ENCODE peak calls at places on chromosomes 5 and 9, in six cellular contexts. G is GM10248; U is iris pigment epithelial cell; A is H54; C is ACHN; W is stimulated activated CD8-positive, alpha-beta memory T cell treated with anti-CD3 and anti-CD28 coated beads, Interleukin-15, amount 100 ng/mL, for 24 hours. X is an unnamed sample.

GRCh38 chr9:12698293-12698692 is 5.1 kb downstream of the TYRP1 start:
- DNase-seq in G (no peak), C (no peak), U (peak), W (no peak), A (no peak), X (no peak)

GRCh38 chr9:93207326-93207814 is 23.4 kb downstream of the WNK2 start:
- DNase-seq in G (no peak), A (no peak), W (no peak), U (peak), C (no peak), X (no peak)

GRCh38 chr5:147453901-147454814 is 55.7 kb downstream of the DPYSL3 start:
- DNase-seq in W (peak), C (peak), U (peak), G (peak), A (peak), X (peak)

GRCh38 chr9:137277329-137278041 is at the start of gene TOR4A:
- DNase-seq in C (peak), U (peak), W (no peak), G (peak), A (peak), X (no peak)

GRCh38 chr5:80191991-80192398 is 63.9 kb downstream of the SERINC5 start:
- DNase-seq in C (no peak), W (no peak), A (no peak), G (no peak), U (no peak), X (peak)

GRCh38 chr9:113678874-113679273 is 197.2 kb upstream of the ZNF618 start:
- DNase-seq in W (no peak), U (no peak), C (no peak), A (no peak), G (no peak), X (no peak)

GRCh38 chr9:19931066-19931465 is 142.2 kb upstream of the SLC24A2 start:
- DNase-seq in W (no peak), C (no peak), G (no peak), A (no peak), U (no peak), X (no peak)

GRCh38 chr5:7473115-7473514 is 77.2 kb downstream of the ADCY2 start:
- DNase-seq in W (no peak), C (no peak), A (no peak), G (no peak), U (no peak), X (no peak)

GRCh38 chr5:61505281-61505680 is 173.2 kb downstream of the ZSWIM6 start:
- DNase-seq in W (no peak), G (no peak), A (no peak), C (no peak), U (no peak), X (no peak)

GRCh38 chr9:123914517-123915199 is 15.3 kb downstream of the DENND1A start:
- DNase-seq in W (no peak), U (no peak), A (no peak), C (no peak), G (no peak), X (no peak)

GRCh38 chr5:32642276-32643002 is 57.1 kb downstream of the SUB1 start:
- DNase-seq in A (no peak), G (no peak), W (no peak), U (peak), C (no peak), X (no peak)

GRCh38 chr9:133718533-133719315 is 19.4 kb downstream of the SARDH start:
- DNase-seq in A (no peak), G (no peak), C (no peak), U (no peak), W (no peak), X (no peak)

GRCh38 chr5:10591159-10591558 is 27.3 kb downstream of the ANKRD33B start:
- DNase-seq in A (no peak), W (no peak), G (no peak), C (no peak), U (no peak), X (peak)

GRCh38 chr5:139799359-139799758 is 3.8 kb downstream of the PSD2 start:
- DNase-seq in U (no peak), A (no peak), W (no peak), G (no peak), C (peak), X (no peak)

GRCh38 chr9:69546265-69546664 is 125.9 kb downstream of the APBA1 start:
- DNase-seq in U (no peak), G (no peak), W (no peak), A (no peak), C (peak), X (no peak)

GRCh38 chr9:123373941-123374340 is 17.9 kb downstream of the CRB2 start:
- DNase-seq in U (peak), W (no peak), G (no peak), A (no peak), C (no peak), X (no peak)

GRCh38 chr9:137762414-137763061 is 115.0 kb upstream of the CACNA1B start:
- DNase-seq in U (no peak), C (no peak), W (no peak), A (no peak), G (peak), X (no peak)

GRCh38 chr5:38540348-38540747 is 16.1 kb downstream of the LIFR start:
- DNase-seq in G (no peak), C (no peak), U (no peak), A (no peak), W (no peak), X (no peak)

GRCh38 chr9:126523621-126524111 is 90.1 kb upstream of the LMX1B start:
- DNase-seq in G (no peak), C (no peak), U (no peak), A (no peak), W (no peak), X (no peak)

GRCh38 chr9:75803130-75803529 is 87.3 kb upstream of the PCSK5 start:
- DNase-seq in W (no peak), C (peak), A (no peak), G (no peak), U (peak), X (no peak)

GRCh38 chr5:135880278-135880677 is 15.4 kb downstream of the IL9 start:
- DNase-seq in A (peak), U (peak), C (peak), G (no peak), W (no peak), X (no peak)

GRCh38 chr9:72305102-72305546 is 59.9 kb downstream of the ZFAND5 start:
- DNase-seq in G (peak), U (peak), A (peak), C (peak), W (no peak), X (no peak)

GRCh38 chr9:79694676-79695400 is 123.1 kb downstream of the TLE4 start:
- DNase-seq in G (no peak), C (no peak), A (no peak), U (peak), W (no peak), X (no peak)

GRCh38 chr9:35646583-35647265 is 4.0 kb downstream of the SIT1 start:
- DNase-seq in A (peak), W (peak), C (peak), G (peak), U (peak), X (peak)

GRCh38 chr9:2559212-2560152 is 62.1 kb upstream of the VLDLR start:
- DNase-seq in A (peak), G (no peak), U (peak), C (peak), W (no peak), X (no peak)

GRCh38 chr5:95331358-95331757 is 46.5 kb upstream of the MCTP1 start:
- DNase-seq in U (no peak), W (no peak), A (no peak), G (no peak), C (no peak), X (no peak)

GRCh38 chr9:136927343-136928261 is 16.9 kb downstream of the FBXW5 start:
- DNase-seq in U (peak), G (no peak), C (no peak), W (no peak), A (no peak), X (no peak)

GRCh38 chr5:3376611-3377010 is 219.0 kb upstream of the IRX1 start:
- DNase-seq in G (no peak), A (no peak), U (no peak), W (no peak), C (no peak), X (no peak)

GRCh38 chr9:122355336-122355875 is 15.4 kb upstream of the PTGS1 start:
- DNase-seq in U (no peak), W (no peak), G (no peak), C (no peak), A (no peak), X (no peak)

GRCh38 chr9:87108639-87109038 is 161.3 kb upstream of the GAS1 start:
- DNase-seq in G (no peak), A (no peak), C (no peak), U (no peak), W (no peak), X (no peak)

GRCh38 chr9:5569357-5569756 is 59.0 kb downstream of the PDCD1LG2 start:
- DNase-seq in U (peak), C (no peak), W (no peak), G (no peak), A (no peak), X (no peak)

GRCh38 chr5:179610903-179611265 is 12.6 kb downstream of the HNRNPH1 start:
- DNase-seq in C (no peak), A (no peak), U (no peak), W (no peak), G (no peak), X (no peak)

GRCh38 chr9:106307670-106308069 is 555.3 kb upstream of the ZNF462 start:
- DNase-seq in C (no peak), A (no peak), W (no peak), U (no peak), G (no peak), X (no peak)

GRCh38 chr9:36748322-36748899 is 175.7 kb downstream of the MELK start:
- DNase-seq in W (no peak), A (peak), U (peak), G (peak), C (peak), X (no peak)

GRCh38 chr5:27855491-27855890 is 817.1 kb upstream of the CDH9 start:
- DNase-seq in W (no peak), U (peak), G (no peak), C (peak), A (no peak), X (no peak)

GRCh38 chr9:129838707-129839259 is 3.5 kb downstream of the USP20 start:
- DNase-seq in U (peak), A (peak), W (no peak), C (peak), G (no peak), X (no peak)

GRCh38 chr5:10552183-10553143 is 11.4 kb upstream of the ANKRD33B start:
- DNase-seq in C (peak), W (no peak), A (no peak), U (peak), G (peak), X (no peak)

GRCh38 chr5:136674178-136674577 is 308.8 kb upstream of the TRPC7 start:
- DNase-seq in A (no peak), U (no peak), W (no peak), C (no peak), G (no peak), X (no peak)

GRCh38 chr5:69404659-69405330 is 10.1 kb upstream of the MARVELD2 start:
- DNase-seq in U (no peak), A (no peak), G (no peak), W (no peak), C (no peak), X (no peak)

GRCh38 chr5:12845549-12846159 is 941.4 kb upstream of the CTNND2 start:
- DNase-seq in C (no peak), A (no peak), W (no peak), U (no peak), G (no peak), X (no peak)